ENCODE peak calls at places on chromosomes 16 and 17, in six cellular contexts. W is AG04450; R is activated CD4-positive, alpha-beta T cell treated with anti-CD3 and anti-CD28 coated beads, Interleukin-2, amount 50 U/mL, for 24 hours; T is effector memory CD4-positive, alpha-beta T cell; X is NCI-H2171 treated with DMSO at 0.1 percent for 48 hours; A is bronchial epithelial cell. Q is an unnamed sample.

GRCh38 chr16:70428178-70428998 is 10.5 kb downstream of the ST3GAL2 start:
- DNase-seq in X (no peak), T (no peak), W (peak), A (peak), R (no peak), Q (peak)

GRCh38 chr16:31105677-31106213 is 2.4 kb upstream of the BCKDK start:
- DNase-seq in W (no peak), R (peak), A (no peak), T (peak), X (peak), Q (peak)

GRCh38 chr17:6936370-6937028 is 59.4 kb upstream of the ALOX12 start:
- DNase-seq in X (no peak), T (peak), W (no peak), R (no peak), A (no peak), Q (no peak)

GRCh38 chr17:71286625-71287024 is 834.2 kb upstream of the SOX9 start:
- DNase-seq in R (no peak), W (no peak), A (no peak), X (no peak), T (no peak), Q (no peak)

GRCh38 chr16:67608367-67608766 is 36.6 kb upstream of the CARMIL2 start:
- DNase-seq in R (no peak), X (no peak), A (no peak), W (no peak), T (no peak), Q (no peak)

GRCh38 chr16:77387810-77388209 is 47.0 kb downstream of the ADAMTS18 start:
- DNase-seq in A (no peak), T (no peak), W (no peak), R (no peak), X (no peak), Q (no peak)

GRCh38 chr17:280216-280615 is 72.4 kb downstream of the RPH3AL start:
- DNase-seq in A (no peak), T (no peak), R (no peak), W (no peak), X (no peak), Q (no peak)

GRCh38 chr17:74522381-74523090 is 8.7 kb downstream of the CD300LB start:
- DNase-seq in R (no peak), A (no peak), T (no peak), X (no peak), W (no peak), Q (no peak)

GRCh38 chr16:81623365-81624102 is 155.6 kb upstream of the PLCG2 start:
- DNase-seq in R (peak), W (no peak), X (peak), A (peak), T (peak), Q (peak)

GRCh38 chr17:76487451-76488192 is 13.6 kb downstream of the RHBDF2 start:
- DNase-seq in T (no peak), A (no peak), R (no peak), W (no peak), X (no peak), Q (no peak)

GRCh38 chr16:57525761-57526160 is 10.6 kb downstream of the CCDC102A start:
- DNase-seq in X (no peak), T (no peak), A (no peak), W (no peak), R (no peak), Q (no peak)

GRCh38 chr16:27230562-27230991 is 27.3 kb downstream of the KDM8 start:
- DNase-seq in T (peak), X (no peak), R (no peak), W (no peak), A (no peak), Q (no peak)

GRCh38 chr17:57337390-57337789 is 81.1 kb downstream of the MSI2 start:
- DNase-seq in X (no peak), R (no peak), T (no peak), W (no peak), A (no peak), Q (no peak)

GRCh38 chr17:71402661-71403141 is 718.1 kb upstream of the SOX9 start:
- DNase-seq in W (no peak), R (no peak), A (peak), T (no peak), X (peak), Q (no peak)

GRCh38 chr17:37518816-37519215 is 29.1 kb downstream of the DUSP14 start:
- DNase-seq in W (no peak), R (no peak), A (no peak), T (no peak), X (no peak), Q (no peak)

GRCh38 chr17:40314557-40314953 is 5.6 kb downstream of the RARA start:
- DNase-seq in A (peak), R (peak), T (peak), X (peak), W (peak), Q (peak)